ENCODE peak calls at places on chromosomes 1 and 21, in eight cellular contexts. One of them, this sample, is unnamed.

GRCh38 chr1:184684285-184685077 is 70.2 kb downstream of the EDEM3 start:
- DNase-seq in activated CD4-positive, CD25-positive, alpha-beta regulatory T cell treated with anti-CD3 and anti-CD28 coated beads, Interleukin-2, amount 50 U/mL, for 72 hours: no peak
- DNase-seq in substantia nigra: peak; percentile 36
- DNase-seq in GF-D8: no peak
- DNase-seq in HuH-7.5: no peak
- DNase-seq in T-helper 17 cell: no peak
- DNase-seq in cardiac fibroblast: no peak
- DNase-seq in NCI-H1105: peak; percentile 40
- DNase-seq in this sample: no peak

GRCh38 chr1:193827516-193827915 is 641.1 kb upstream of the B3GALT2 start:
- DNase-seq in activated CD4-positive, CD25-positive, alpha-beta regulatory T cell treated with anti-CD3 and anti-CD28 coated beads, Interleukin-2, amount 50 U/mL, for 72 hours: no peak
- DNase-seq in substantia nigra: no peak
- DNase-seq in GF-D8: no peak
- DNase-seq in HuH-7.5: no peak
- DNase-seq in T-helper 17 cell: no peak
- DNase-seq in cardiac fibroblast: no peak
- DNase-seq in NCI-H1105: no peak
- DNase-seq in this sample: no peak

GRCh38 chr1:29649375-29650040 is 413.2 kb downstream of the PTPRU start:
- DNase-seq in activated CD4-positive, CD25-positive, alpha-beta regulatory T cell treated with anti-CD3 and anti-CD28 coated beads, Interleukin-2, amount 50 U/mL, for 72 hours: no peak
- DNase-seq in substantia nigra: no peak
- DNase-seq in GF-D8: no peak
- DNase-seq in HuH-7.5: no peak
- DNase-seq in T-helper 17 cell: no peak
- DNase-seq in cardiac fibroblast: no peak
- DNase-seq in NCI-H1105: peak; percentile 26
- DNase-seq in this sample: no peak

GRCh38 chr1:95247607-95248006 is 13.6 kb downstream of the RWDD3 start:
- DNase-seq in activated CD4-positive, CD25-positive, alpha-beta regulatory T cell treated with anti-CD3 and anti-CD28 coated beads, Interleukin-2, amount 50 U/mL, for 72 hours: no peak
- DNase-seq in substantia nigra: no peak
- DNase-seq in GF-D8: no peak
- DNase-seq in HuH-7.5: no peak
- DNase-seq in T-helper 17 cell: no peak
- DNase-seq in cardiac fibroblast: no peak
- DNase-seq in NCI-H1105: no peak
- DNase-seq in this sample: no peak

GRCh38 chr1:5620997-5621396 is 371.2 kb downstream of the NPHP4 start:
- DNase-seq in activated CD4-positive, CD25-positive, alpha-beta regulatory T cell treated with anti-CD3 and anti-CD28 coated beads, Interleukin-2, amount 50 U/mL, for 72 hours: no peak
- DNase-seq in substantia nigra: no peak
- DNase-seq in GF-D8: no peak
- DNase-seq in HuH-7.5: peak; percentile 16
- DNase-seq in T-helper 17 cell: no peak
- DNase-seq in cardiac fibroblast: no peak
- DNase-seq in NCI-H1105: peak; percentile 50
- DNase-seq in this sample: no peak

GRCh38 chr1:114712987-114713386 is 3.6 kb downstream of the NRAS start:
- DNase-seq in activated CD4-positive, CD25-positive, alpha-beta regulatory T cell treated with anti-CD3 and anti-CD28 coated beads, Interleukin-2, amount 50 U/mL, for 72 hours: no peak
- DNase-seq in substantia nigra: no peak
- DNase-seq in GF-D8: no peak
- DNase-seq in HuH-7.5: no peak
- DNase-seq in T-helper 17 cell: no peak
- DNase-seq in cardiac fibroblast: no peak
- DNase-seq in NCI-H1105: no peak
- DNase-seq in this sample: no peak

GRCh38 chr1:168687796-168688195 is 41.2 kb downstream of the DPT start:
- DNase-seq in activated CD4-positive, CD25-positive, alpha-beta regulatory T cell treated with anti-CD3 and anti-CD28 coated beads, Interleukin-2, amount 50 U/mL, for 72 hours: no peak
- DNase-seq in substantia nigra: no peak
- DNase-seq in GF-D8: no peak
- DNase-seq in HuH-7.5: no peak
- DNase-seq in T-helper 17 cell: no peak
- DNase-seq in cardiac fibroblast: no peak
- DNase-seq in NCI-H1105: no peak
- DNase-seq in this sample: no peak

GRCh38 chr1:61225478-61225877 is 143.1 kb downstream of the NFIA start:
- DNase-seq in activated CD4-positive, CD25-positive, alpha-beta regulatory T cell treated with anti-CD3 and anti-CD28 coated beads, Interleukin-2, amount 50 U/mL, for 72 hours: no peak
- DNase-seq in substantia nigra: no peak
- DNase-seq in GF-D8: no peak
- DNase-seq in HuH-7.5: no peak
- DNase-seq in T-helper 17 cell: no peak
- DNase-seq in cardiac fibroblast: no peak
- DNase-seq in NCI-H1105: no peak
- DNase-seq in this sample: no peak

GRCh38 chr21:45591619-45592207 is 49.5 kb upstream of the SLC19A1 start:
- DNase-seq in activated CD4-positive, CD25-positive, alpha-beta regulatory T cell treated with anti-CD3 and anti-CD28 coated beads, Interleukin-2, amount 50 U/mL, for 72 hours: peak; percentile 33
- DNase-seq in substantia nigra: no peak
- DNase-seq in GF-D8: no peak
- DNase-seq in HuH-7.5: no peak
- DNase-seq in T-helper 17 cell: no peak
- DNase-seq in cardiac fibroblast: no peak
- DNase-seq in NCI-H1105: no peak
- DNase-seq in this sample: no peak

GRCh38 chr1:60596791-60597748 is 485.3 kb upstream of the NFIA start:
- DNase-seq in activated CD4-positive, CD25-positive, alpha-beta regulatory T cell treated with anti-CD3 and anti-CD28 coated beads, Interleukin-2, amount 50 U/mL, for 72 hours: no peak
- DNase-seq in substantia nigra: no peak
- DNase-seq in GF-D8: no peak
- DNase-seq in HuH-7.5: no peak
- DNase-seq in T-helper 17 cell: no peak
- DNase-seq in cardiac fibroblast: peak; percentile 76
- DNase-seq in NCI-H1105: no peak
- DNase-seq in this sample: no peak

GRCh38 chr1:234265861-234266260 is 107.4 kb upstream of the COA6 start:
- DNase-seq in activated CD4-positive, CD25-positive, alpha-beta regulatory T cell treated with anti-CD3 and anti-CD28 coated beads, Interleukin-2, amount 50 U/mL, for 72 hours: no peak
- DNase-seq in substantia nigra: no peak
- DNase-seq in GF-D8: no peak
- DNase-seq in HuH-7.5: no peak
- DNase-seq in T-helper 17 cell: no peak
- DNase-seq in cardiac fibroblast: no peak
- DNase-seq in NCI-H1105: no peak
- DNase-seq in this sample: no peak

GRCh38 chr1:152189657-152190442 is 30.8 kb upstream of the RPTN start:
- DNase-seq in activated CD4-positive, CD25-positive, alpha-beta regulatory T cell treated with anti-CD3 and anti-CD28 coated beads, Interleukin-2, amount 50 U/mL, for 72 hours: peak; percentile 65
- DNase-seq in substantia nigra: peak; percentile 25
- DNase-seq in GF-D8: peak; percentile 6
- DNase-seq in HuH-7.5: peak; percentile 70
- DNase-seq in T-helper 17 cell: peak; percentile 37
- DNase-seq in cardiac fibroblast: peak; percentile 80
- DNase-seq in NCI-H1105: peak; percentile 48
- DNase-seq in this sample: peak; percentile 61

GRCh38 chr1:34013958-34014737 is 150.3 kb downstream of the HMGB4 start:
- DNase-seq in activated CD4-positive, CD25-positive, alpha-beta regulatory T cell treated with anti-CD3 and anti-CD28 coated beads, Interleukin-2, amount 50 U/mL, for 72 hours: no peak
- DNase-seq in substantia nigra: no peak
- DNase-seq in GF-D8: no peak
- DNase-seq in HuH-7.5: peak; percentile 12
- DNase-seq in T-helper 17 cell: no peak
- DNase-seq in cardiac fibroblast: no peak
- DNase-seq in NCI-H1105: no peak
- DNase-seq in this sample: peak; percentile 39

GRCh38 chr1:45348020-45348419 is 7.8 kb upstream of the MUTYH start:
- DNase-seq in activated CD4-positive, CD25-positive, alpha-beta regulatory T cell treated with anti-CD3 and anti-CD28 coated beads, Interleukin-2, amount 50 U/mL, for 72 hours: no peak
- DNase-seq in substantia nigra: no peak
- DNase-seq in GF-D8: no peak
- DNase-seq in HuH-7.5: no peak
- DNase-seq in T-helper 17 cell: no peak
- DNase-seq in cardiac fibroblast: peak; percentile 41
- DNase-seq in NCI-H1105: no peak
- DNase-seq in this sample: peak; percentile 50

GRCh38 chr1:157092831-157093230 is 6.8 kb downstream of the ETV3L start:
- DNase-seq in activated CD4-positive, CD25-positive, alpha-beta regulatory T cell treated with anti-CD3 and anti-CD28 coated beads, Interleukin-2, amount 50 U/mL, for 72 hours: no peak
- DNase-seq in substantia nigra: peak; percentile 5
- DNase-seq in GF-D8: no peak
- DNase-seq in HuH-7.5: no peak
- DNase-seq in T-helper 17 cell: no peak
- DNase-seq in cardiac fibroblast: peak; percentile 22
- DNase-seq in NCI-H1105: no peak
- DNase-seq in this sample: no peak

GRCh38 chr1:32770221-32770731 is 46.9 kb downstream of the YARS1 start:
- DNase-seq in activated CD4-positive, CD25-positive, alpha-beta regulatory T cell treated with anti-CD3 and anti-CD28 coated beads, Interleukin-2, amount 50 U/mL, for 72 hours: no peak
- DNase-seq in substantia nigra: no peak
- DNase-seq in GF-D8: no peak
- DNase-seq in HuH-7.5: no peak
- DNase-seq in T-helper 17 cell: no peak
- DNase-seq in cardiac fibroblast: no peak
- DNase-seq in NCI-H1105: no peak
- DNase-seq in this sample: no peak

GRCh38 chr1:162676087-162676486 is 43.8 kb downstream of the DDR2 start:
- DNase-seq in activated CD4-positive, CD25-positive, alpha-beta regulatory T cell treated with anti-CD3 and anti-CD28 coated beads, Interleukin-2, amount 50 U/mL, for 72 hours: no peak
- DNase-seq in substantia nigra: no peak
- DNase-seq in GF-D8: no peak
- DNase-seq in HuH-7.5: no peak
- DNase-seq in T-helper 17 cell: no peak
- DNase-seq in cardiac fibroblast: peak; percentile 70
- DNase-seq in NCI-H1105: no peak
- DNase-seq in this sample: no peak

GRCh38 chr1:234780112-234780511 is 170.1 kb upstream of the IRF2BP2 start:
- DNase-seq in activated CD4-positive, CD25-positive, alpha-beta regulatory T cell treated with anti-CD3 and anti-CD28 coated beads, Interleukin-2, amount 50 U/mL, for 72 hours: no peak
- DNase-seq in substantia nigra: no peak
- DNase-seq in GF-D8: no peak
- DNase-seq in HuH-7.5: no peak
- DNase-seq in T-helper 17 cell: no peak
- DNase-seq in cardiac fibroblast: no peak
- DNase-seq in NCI-H1105: no peak
- DNase-seq in this sample: peak; percentile 19

GRCh38 chr1:38990401-38990745 is 703 bp upstream of the AKIRIN1 start:
- DNase-seq in activated CD4-positive, CD25-positive, alpha-beta regulatory T cell treated with anti-CD3 and anti-CD28 coated beads, Interleukin-2, amount 50 U/mL, for 72 hours: no peak
- DNase-seq in substantia nigra: no peak
- DNase-seq in GF-D8: no peak
- DNase-seq in HuH-7.5: no peak
- DNase-seq in T-helper 17 cell: no peak
- DNase-seq in cardiac fibroblast: peak; percentile 31
- DNase-seq in NCI-H1105: no peak
- DNase-seq in this sample: no peak

GRCh38 chr1:168585191-168585590 is 8.8 kb downstream of the XCL1 start:
- DNase-seq in activated CD4-positive, CD25-positive, alpha-beta regulatory T cell treated with anti-CD3 and anti-CD28 coated beads, Interleukin-2, amount 50 U/mL, for 72 hours: no peak
- DNase-seq in substantia nigra: no peak
- DNase-seq in GF-D8: no peak
- DNase-seq in HuH-7.5: no peak
- DNase-seq in T-helper 17 cell: no peak
- DNase-seq in cardiac fibroblast: peak; percentile 61
- DNase-seq in NCI-H1105: no peak
- DNase-seq in this sample: peak; percentile 20

GRCh38 chr1:29269356-29269755 is 33.0 kb downstream of the PTPRU start:
- DNase-seq in activated CD4-positive, CD25-positive, alpha-beta regulatory T cell treated with anti-CD3 and anti-CD28 coated beads, Interleukin-2, amount 50 U/mL, for 72 hours: no peak
- DNase-seq in substantia nigra: peak; percentile 11
- DNase-seq in GF-D8: no peak
- DNase-seq in HuH-7.5: no peak
- DNase-seq in T-helper 17 cell: no peak
- DNase-seq in cardiac fibroblast: no peak
- DNase-seq in NCI-H1105: no peak
- DNase-seq in this sample: no peak

GRCh38 chr1:11924334-11925195 is 1.7 kb downstream of the KIAA2013 start:
- DNase-seq in activated CD4-positive, CD25-positive, alpha-beta regulatory T cell treated with anti-CD3 and anti-CD28 coated beads, Interleukin-2, amount 50 U/mL, for 72 hours: no peak
- DNase-seq in substantia nigra: no peak
- DNase-seq in GF-D8: no peak
- DNase-seq in HuH-7.5: no peak
- DNase-seq in T-helper 17 cell: no peak
- DNase-seq in cardiac fibroblast: no peak
- DNase-seq in NCI-H1105: no peak
- DNase-seq in this sample: no peak

GRCh38 chr1:183023146-183023600 is at the start of gene LAMC1:
- DNase-seq in activated CD4-positive, CD25-positive, alpha-beta regulatory T cell treated with anti-CD3 and anti-CD28 coated beads, Interleukin-2, amount 50 U/mL, for 72 hours: no peak
- DNase-seq in substantia nigra: peak; percentile 30
- DNase-seq in GF-D8: no peak
- DNase-seq in HuH-7.5: peak; percentile 80
- DNase-seq in T-helper 17 cell: no peak
- DNase-seq in cardiac fibroblast: peak; percentile 86
- DNase-seq in NCI-H1105: peak; percentile 75
- DNase-seq in this sample: peak; percentile 74

This sample was measured in SJSA1.